ENCODE peak calls at places on chromosomes 2 and 18, in seven cellular contexts. Y is upper lobe of right lung, M is astrocyte, W is right atrium auricular region, O is adrenal gland, H is Panc1, Z is hepatocyte. T is an unnamed sample.

GRCh38 chr2:32947484-32948143 is 861 bp downstream of the LTBP1 start:
- DNase-seq in Y (peak), M (peak), W (no peak), O (peak), H (no peak), Z (peak), T (no peak)

GRCh38 chr2:59726226-59726800 is 827.1 kb downstream of the BCL11A start:
- DNase-seq in Y (no peak), M (no peak), W (no peak), O (no peak), H (no peak), Z (no peak), T (no peak)

GRCh38 chr18:49859725-49860124 is 46.4 kb upstream of the ACAA2 start:
- DNase-seq in Y (no peak), M (no peak), W (no peak), O (no peak), H (no peak), Z (peak), T (peak)

GRCh38 chr2:126817172-126817571 is 81.5 kb upstream of the TEX51 start:
- DNase-seq in Y (no peak), M (no peak), W (no peak), O (no peak), H (no peak), Z (no peak), T (no peak)

GRCh38 chr2:154527962-154528361 is 170.5 kb upstream of the KCNJ3 start:
- DNase-seq in Y (no peak), M (no peak), W (no peak), O (no peak), H (no peak), Z (no peak), T (no peak)

GRCh38 chr2:229342376-229342775 is 71.3 kb upstream of the PID1 start:
- DNase-seq in Y (peak), M (no peak), W (no peak), O (peak), H (peak), Z (peak), T (no peak)

GRCh38 chr2:219206442-219207253 is at the start of gene ZFAND2B:
- DNase-seq in Y (peak), M (peak), W (peak), O (peak), H (peak), Z (peak), T (peak)

GRCh38 chr2:241613018-241613780 is 23.8 kb downstream of the THAP4 start:
- DNase-seq in Y (no peak), M (peak), W (no peak), O (no peak), H (no peak), Z (no peak), T (no peak)

GRCh38 chr2:232523682-232524597 is 2.0 kb upstream of the CHRND start:
- DNase-seq in Y (no peak), M (peak), W (no peak), O (no peak), H (no peak), Z (peak), T (no peak)

GRCh38 chr2:15941970-15942710 is 1.8 kb downstream of the MYCN start:
- DNase-seq in Y (no peak), M (no peak), W (no peak), O (no peak), H (no peak), Z (peak), T (no peak)

GRCh38 chr2:161122772-161123530 is 37.3 kb upstream of the TANK start:
- DNase-seq in Y (no peak), M (peak), W (peak), O (peak), H (peak), Z (peak), T (no peak)

GRCh38 chr2:203790134-203790533 is 77.4 kb upstream of the CTLA4 start:
- DNase-seq in Y (no peak), M (peak), W (no peak), O (no peak), H (no peak), Z (no peak), T (no peak)

GRCh38 chr2:1501991-1502390 is 88.7 kb downstream of the TPO start:
- DNase-seq in Y (peak), M (no peak), W (no peak), O (no peak), H (no peak), Z (no peak), T (no peak)

GRCh38 chr18:55587341-55588000 is 521 bp downstream of the TCF4 start:
- DNase-seq in Y (no peak), M (peak), W (no peak), O (peak), H (no peak), Z (peak), T (no peak)

GRCh38 chr2:237870126-237870525 is 10.7 kb downstream of the RAMP1 start:
- DNase-seq in Y (peak), M (no peak), W (peak), O (no peak), H (no peak), Z (no peak), T (no peak)

GRCh38 chr2:72933646-72934151 is 16.4 kb downstream of the EMX1 start:
- DNase-seq in Y (peak), M (no peak), W (no peak), O (no peak), H (no peak), Z (no peak), T (no peak)

GRCh38 chr2:7915302-7916200 is 766.3 kb upstream of the ID2 start:
- DNase-seq in Y (no peak), M (no peak), W (no peak), O (no peak), H (no peak), Z (peak), T (no peak)

DNA sequence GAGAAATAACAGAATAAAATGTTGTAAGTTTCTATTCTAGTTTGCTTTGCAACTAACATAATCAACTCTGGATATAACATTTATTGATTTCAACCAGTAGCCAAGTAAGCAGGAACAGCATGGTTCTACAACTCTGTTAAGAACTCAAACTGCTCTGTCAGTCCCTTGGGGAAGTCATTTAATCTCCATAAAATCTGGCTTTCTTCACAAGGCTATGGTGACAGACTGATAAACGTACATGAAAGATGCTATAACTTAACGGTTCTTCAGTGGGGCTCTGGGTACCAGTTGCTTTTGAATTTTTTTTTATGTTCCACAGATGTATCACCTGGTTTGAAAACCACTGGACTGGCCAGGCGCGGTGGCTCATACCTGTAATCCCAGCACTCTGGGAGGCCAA is 10.3 kb downstream of the PSME4 start:
- DNase-seq in Y (no peak), M (no peak), W (no peak), O (no peak), H (no peak), Z (no peak), T (no peak)
- H3K27ac ChIP-seq in Y (no peak), M (no peak), W (no peak), O (no peak), H (no peak), Z (no peak), T (no peak)

DNA sequence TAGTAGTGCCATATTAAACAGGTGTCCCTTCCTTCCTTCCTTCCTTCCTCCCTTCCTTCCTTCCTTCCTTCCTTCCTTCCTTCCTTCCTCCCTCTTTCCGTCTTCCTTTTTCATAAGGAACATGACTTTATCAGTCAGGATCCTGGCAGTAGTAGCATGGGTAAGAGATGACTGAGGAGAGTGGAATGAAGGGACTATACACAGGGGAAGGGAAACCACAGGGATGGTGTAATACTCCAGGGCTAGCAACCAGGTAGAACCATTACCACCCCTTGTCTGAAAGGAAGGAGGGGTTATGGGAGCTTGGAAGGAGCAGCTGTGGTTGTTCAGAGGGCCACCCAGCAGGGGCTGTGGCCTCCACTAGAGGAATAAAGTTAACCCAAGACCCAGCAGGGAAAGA is 23.2 kb upstream of the KDM3A start:
- DNase-seq in Y (no peak), M (peak), W (no peak), O (no peak), H (no peak), Z (no peak), T (no peak)
- TF ChIP-seq CTCF in Y (no peak), M (no peak), W (no peak), O (no peak), H (no peak), Z (no peak), T (no peak)

GRCh38 chr2:239337877-239338484 is 62.8 kb downstream of the HDAC4 start:
- DNase-seq in Y (no peak), M (no peak), W (peak), O (no peak), H (no peak), Z (no peak), T (no peak)
- H3K27ac ChIP-seq in Y (no peak), M (no peak), W (peak), O (no peak), H (no peak), Z (no peak), T (no peak)

DNA sequence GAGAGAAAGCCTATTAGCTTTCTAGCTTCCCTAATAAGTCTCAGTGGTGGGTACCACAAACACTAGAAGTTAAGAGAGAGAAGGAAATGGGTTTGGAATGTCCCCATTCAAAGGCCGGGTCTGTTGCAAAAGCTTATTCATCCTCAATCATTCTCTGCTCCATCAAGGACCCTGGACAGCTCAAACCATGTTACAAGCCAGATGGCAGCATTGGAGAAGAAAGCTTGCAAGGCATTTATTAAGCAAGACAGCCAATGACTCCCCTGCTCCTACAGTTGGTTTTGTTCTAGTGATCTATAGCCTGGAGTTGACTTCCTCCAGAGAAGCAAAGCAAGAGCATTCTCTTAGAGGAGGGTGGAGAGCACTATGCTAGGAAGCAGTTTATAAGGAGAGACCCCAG is 86.9 kb upstream of the LMAN1 start:
- DNase-seq in Y (no peak), M (peak), W (no peak), O (no peak), H (no peak), Z (peak), T (no peak)
- TF ChIP-seq CTCF in Y (no peak), M (no peak), W (no peak), O (no peak), H (no peak), Z (peak), T (no peak)